ENCODE peak calls at places on chromosomes 13 and 19, in seven cellular contexts. X is A549, M is heart right ventricle, J is neural progenitor cell, D is PC-3, Z is upper lobe of right lung, P is fibroblast of lung. E is an unnamed sample. For H3K4me1, the result is how much of the 10 kb centered on the place peaks cover.

GRCh38 chr13:30738946-30739528 is 3.7 kb downstream of the ALOX5AP start:
- DNase-seq in X (no peak), M (no peak), J (peak), D (no peak), Z (no peak), P (no peak), E (no peak)

GRCh38 chr13:41694902-41695301 is 237.6 kb downstream of the RGCC start:
- DNase-seq in X (peak), M (peak), J (no peak), D (peak), Z (no peak), P (peak), E (peak)

GRCh38 chr19:3665681-3666544 is 34.4 kb downstream of the PIP5K1C start:
- DNase-seq in X (peak), M (peak), J (peak), D (peak), Z (peak), P (no peak), E (no peak)

GRCh38 chr19:49167857-49168409 is 10.3 kb downstream of the TRPM4 start:
- DNase-seq in X (no peak), M (no peak), J (no peak), D (no peak), Z (no peak), P (no peak), E (no peak)

GRCh38 chr19:45336696-45337251 is 3.8 kb upstream of the KLC3 start:
- DNase-seq in X (no peak), M (no peak), J (no peak), D (no peak), Z (no peak), P (no peak), E (no peak)

GRCh38 chr19:6589711-6590457 is 1.1 kb downstream of the CD70 start:
- DNase-seq in X (no peak), M (no peak), J (no peak), D (no peak), Z (no peak), P (no peak), E (no peak)

GRCh38 chr13:57739089-57739488 is 107.5 kb downstream of the PCDH17 start:
- DNase-seq in X (no peak), M (no peak), J (no peak), D (no peak), Z (no peak), P (no peak), E (no peak)

GRCh38 chr19:812049-812816 is 9.5 kb downstream of the PLPPR3 start:
- DNase-seq in X (no peak), M (no peak), J (no peak), D (no peak), Z (no peak), P (no peak), E (no peak)

GRCh38 chr13:112742583-112742982 is 52.7 kb downstream of the ATP11A start:
- DNase-seq in X (no peak), M (no peak), J (no peak), D (no peak), Z (peak), P (no peak), E (no peak)

GRCh38 chr13:41494202-41494601 is 36.9 kb downstream of the RGCC start:
- DNase-seq in X (no peak), M (peak), J (no peak), D (no peak), Z (no peak), P (no peak), E (no peak)

GRCh38 chr13:97946951-97947588 is 6.4 kb upstream of the IPO5 start:
- DNase-seq in X (peak), M (no peak), J (no peak), D (peak), Z (no peak), P (peak), E (peak)

GRCh38 chr19:23101241-23101640 is 15.6 kb upstream of the ZNF730 start:
- DNase-seq in X (no peak), M (no peak), J (no peak), D (peak), Z (no peak), P (peak), E (no peak)

GRCh38 chr13:77112961-77113360 is 86.0 kb upstream of the FBXL3 start:
- DNase-seq in X (no peak), M (no peak), J (no peak), D (no peak), Z (no peak), P (no peak), E (no peak)

GRCh38 chr13:96089749-96090239 is at the start of gene HS6ST3:
- DNase-seq in X (peak), M (peak), J (peak), D (peak), Z (peak), P (peak), E (no peak)

GRCh38 chr13:94674609-94675348 is 37.6 kb downstream of the SOX21 start:
- DNase-seq in X (peak), M (no peak), J (peak), D (peak), Z (no peak), P (peak), E (no peak)

GRCh38 chr19:4814625-4815425 is 16.7 kb downstream of the TICAM1 start:
- DNase-seq in X (no peak), M (no peak), J (no peak), D (no peak), Z (no peak), P (peak), E (no peak)

GRCh38 chr19:21593934-21594844 is 88.8 kb downstream of the ZNF429 start:
- DNase-seq in X (no peak), M (no peak), J (no peak), D (no peak), Z (no peak), P (no peak), E (no peak)

GRCh38 chr19:54554006-54554405 is 19.6 kb upstream of the LILRA2 start:
- DNase-seq in X (no peak), M (no peak), J (no peak), D (no peak), Z (peak), P (no peak), E (no peak)

GRCh38 chr13:108083056-108083455 is 132.3 kb downstream of the LIG4 start:
- DNase-seq in X (no peak), M (no peak), J (no peak), D (peak), Z (no peak), P (peak), E (no peak)

GRCh38 chr13:41916173-41916954 is 44.5 kb downstream of the VWA8 start:
- DNase-seq in X (no peak), M (no peak), J (no peak), D (peak), Z (no peak), P (peak), E (no peak)

GRCh38 chr19:42601811-42602443 is 7.2 kb upstream of the CEACAM8 start:
- DNase-seq in X (peak), M (no peak), J (peak), D (peak), Z (no peak), P (peak), E (no peak)

GRCh38 chr13:79870766-79871165 is 389.8 kb downstream of the NDFIP2 start:
- DNase-seq in X (no peak), M (no peak), J (no peak), D (no peak), Z (no peak), P (peak), E (no peak)

GRCh38 chr13:109724603-109725002 is 61.8 kb downstream of the IRS2 start:
- DNase-seq in X (no peak), M (no peak), J (no peak), D (no peak), Z (no peak), P (no peak), E (no peak)

GRCh38 chr19:40690699-40691420 is 409 bp upstream of the NUMBL start:
- DNase-seq in X (peak), M (peak), J (peak), D (peak), Z (peak), P (peak), E (peak)

GRCh38 chr19:4636151-4636717 is 3.1 kb upstream of the TNFAIP8L1 start:
- DNase-seq in X (peak), M (peak), J (peak), D (peak), Z (peak), P (peak), E (no peak)

GRCh38 chr19:31256601-31256990 is 92.6 kb downstream of the TSHZ3 start:
- DNase-seq in X (no peak), M (no peak), J (no peak), D (no peak), Z (no peak), P (no peak), E (no peak)

GRCh38 chr13:21998279-21998678 is 327.4 kb downstream of the FGF9 start:
- DNase-seq in X (no peak), M (no peak), J (peak), D (no peak), Z (no peak), P (no peak), E (no peak)

GRCh38 chr19:49799798-49800376 is 13.2 kb downstream of the FUZ start:
- DNase-seq in X (no peak), M (no peak), J (peak), D (no peak), Z (no peak), P (no peak), E (no peak)

GRCh38 chr19:47544476-47544875 is 28.5 kb downstream of the ZNF541 start:
- DNase-seq in X (no peak), M (no peak), J (no peak), D (no peak), Z (peak), P (no peak), E (no peak)

GRCh38 chr19:50399368-50399745 is 15.2 kb downstream of the POLD1 start:
- DNase-seq in X (no peak), M (no peak), J (no peak), D (no peak), Z (no peak), P (no peak), E (no peak)

GRCh38 chr19:43636121-43636683 is 3.4 kb downstream of the CADM4 start:
- DNase-seq in X (no peak), M (no peak), J (peak), D (no peak), Z (no peak), P (peak), E (no peak)

GRCh38 chr19:51568456-51568855 is 2.6 kb upstream of the ZNF175 start:
- DNase-seq in X (no peak), M (no peak), J (no peak), D (peak), Z (no peak), P (no peak), E (no peak)

GRCh38 chr19:54449701-54450069 is 686 bp downstream of the LENG8 start:
- DNase-seq in X (no peak), M (no peak), J (no peak), D (no peak), Z (no peak), P (peak), E (no peak)

GRCh38 chr19:33826521-33826920 is 29.9 kb downstream of the KCTD15 start:
- DNase-seq in X (no peak), M (no peak), J (no peak), D (no peak), Z (peak), P (no peak), E (no peak)

DNA sequence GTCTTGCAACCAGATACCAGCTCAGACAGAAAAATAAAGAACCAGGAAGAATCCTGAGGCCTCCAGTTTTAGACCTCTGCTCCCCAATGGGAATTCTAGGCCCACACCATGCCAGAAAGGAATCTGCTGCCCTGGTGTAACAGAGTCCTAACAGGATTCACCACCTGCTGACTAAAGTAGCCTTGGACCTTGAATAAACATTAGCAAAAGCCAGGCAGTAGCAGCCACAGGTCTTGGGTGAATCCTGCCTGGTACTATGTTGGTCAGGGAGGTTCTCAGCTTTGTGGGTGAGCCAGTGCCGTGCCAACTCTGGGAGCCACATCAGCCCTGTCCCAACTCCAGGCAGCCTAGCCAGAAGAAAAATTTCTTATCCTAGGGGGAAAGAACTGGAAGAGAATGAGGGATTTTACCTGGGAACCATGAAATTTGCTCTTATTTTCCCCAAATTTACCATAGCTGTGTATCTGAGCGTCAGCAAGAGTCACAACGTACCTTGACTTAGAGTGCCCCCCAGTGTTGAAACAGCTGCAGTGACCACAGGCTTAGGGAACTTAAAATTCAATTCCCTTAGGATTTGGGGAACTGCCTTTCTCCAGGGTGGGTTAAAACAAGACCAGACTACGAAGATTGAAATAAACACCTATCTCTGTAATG is 1895.6 kb upstream of the PRR20A start:
- DNase-seq in X (no peak), M (no peak), J (peak), D (no peak), Z (no peak), P (no peak), E (no peak)
- TF ChIP-seq CTCF in X (no peak), M (no peak), J (peak), D (peak), Z (no peak), P (no peak), E (peak)

DNA sequence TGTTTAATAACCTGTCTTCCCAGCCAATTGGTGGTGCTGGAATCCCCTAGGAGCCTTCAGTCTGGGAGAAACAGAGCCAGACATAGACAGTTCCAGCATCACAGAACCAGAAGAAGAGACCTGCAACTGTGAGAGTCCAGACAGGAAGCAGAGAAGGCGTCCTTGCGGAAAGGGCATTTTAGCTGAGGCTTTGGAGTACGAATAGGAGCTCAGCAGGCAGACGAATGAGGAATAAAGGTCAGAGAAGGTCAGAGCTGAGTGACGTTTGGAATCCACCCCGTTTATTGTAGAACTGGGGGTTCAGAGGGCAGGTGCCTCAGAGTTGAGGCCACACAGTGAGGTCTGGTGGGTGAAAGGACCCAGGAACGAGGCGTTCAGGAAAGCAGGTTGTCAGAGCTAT is 5.2 kb downstream of the ARRDC2 start:
- DNase-seq in X (no peak), M (no peak), J (no peak), D (no peak), Z (no peak), P (no peak), E (no peak)
- H3K4me3 ChIP-seq in X (no peak), M (no peak), J (no peak), D (no peak), Z (peak), P (no peak), E (no peak)

GRCh38 chr19:19387108-19387507 is 18.4 kb upstream of the GATAD2A start:
- DNase-seq in X (no peak), M (no peak), J (no peak), D (no peak), Z (no peak), P (no peak), E (no peak)

GRCh38 chr19:19386373-19386869 is 19.1 kb upstream of the GATAD2A start:
- DNase-seq in X (no peak), M (no peak), J (no peak), D (no peak), Z (no peak), P (no peak), E (no peak)

GRCh38 chr19:19385900-19386339 is 19.6 kb upstream of the GATAD2A start:
- DNase-seq in X (no peak), M (no peak), J (no peak), D (no peak), Z (no peak), P (peak), E (no peak)

GRCh38 chr19:19385131-19385899 is 20.2 kb upstream of the GATAD2A start:
- DNase-seq in X (peak), M (peak), J (peak), D (peak), Z (peak), P (peak), E (peak)

GRCh38 chr19:19388568-19389555 is 16.6 kb upstream of the GATAD2A start:
- DNase-seq in X (no peak), M (no peak), J (no peak), D (no peak), Z (no peak), P (no peak), E (no peak)
- H3K4me1 ChIP-seq in X (under half), M (under half), J (under half), D (under half), Z (half or more), P (under half), E (under half)

DNA sequence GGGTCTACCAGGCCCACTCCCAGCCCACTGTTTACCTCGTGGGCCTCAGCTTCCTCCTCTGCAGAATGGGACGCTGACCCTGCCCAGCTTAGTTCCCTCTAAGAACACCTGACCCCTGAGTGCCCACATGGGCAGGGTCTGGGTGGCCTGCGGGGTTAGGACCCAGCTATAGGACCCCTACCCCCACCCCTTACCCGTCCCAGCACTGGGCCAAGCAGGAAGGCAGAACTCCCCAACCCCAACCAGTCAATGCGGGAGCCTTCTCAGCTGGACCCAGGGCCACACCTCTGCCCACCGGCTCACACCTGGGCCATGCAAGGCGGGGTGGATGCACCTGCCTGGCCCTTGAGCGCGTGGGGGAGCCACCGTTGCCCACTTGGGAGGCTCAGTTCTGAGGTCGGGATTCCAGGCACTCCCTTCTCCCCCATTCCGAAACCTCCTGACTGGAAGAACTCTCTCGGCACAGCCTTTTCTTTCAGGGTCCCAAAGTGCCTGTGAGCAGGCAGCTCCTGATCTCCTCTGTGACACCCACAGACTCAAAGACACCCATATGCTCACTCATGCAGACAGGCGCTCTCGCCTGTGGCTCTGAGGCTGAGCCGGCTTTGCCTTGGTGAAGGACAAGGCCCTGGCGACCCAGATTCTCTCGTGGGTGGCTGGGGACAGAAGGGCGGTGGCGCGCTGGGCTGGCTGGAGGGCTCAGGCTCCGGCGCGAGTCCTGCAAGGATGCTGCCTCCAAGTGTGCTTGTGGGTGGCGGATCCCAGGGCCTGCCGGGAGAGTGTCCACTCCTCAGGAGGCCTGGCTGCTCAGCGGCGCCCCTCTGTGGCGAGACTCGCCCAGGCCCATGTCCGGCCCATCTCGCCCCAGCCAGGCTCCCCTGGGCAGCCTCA is 27.9 kb upstream of the PARP4 start:
- DNase-seq in X (peak), M (no peak), J (peak), D (no peak), Z (no peak), P (no peak), E (no peak)
- TF ChIP-seq CTCF in X (peak), M (peak), J (peak), D (peak), Z (no peak), P (no peak), E (no peak)

GRCh38 chr13:110916671-110917142 is 1.8 kb upstream of the ANKRD10 start:
- DNase-seq in X (no peak), M (no peak), J (no peak), D (no peak), Z (no peak), P (peak), E (no peak)
- H3K4me3 ChIP-seq in X (no peak), M (no peak), J (peak), D (no peak), Z (no peak), P (peak), E (no peak)